ENCODE peak calls at places on chromosomes 7 and 10, in seven cellular contexts. O, S, J, Y, V, E and N are unnamed samples.

GRCh38 chr7:96887426-96887825 is 117.9 kb upstream of the DLX6 start:
- DNase-seq in J (no peak), Y (no peak), V (no peak), E (no peak), S (no peak), O (no peak), N (no peak)

GRCh38 chr10:113267616-113268015 is 285.2 kb upstream of the HABP2 start:
- DNase-seq in V (no peak), S (no peak), Y (no peak), E (no peak), J (no peak), O (no peak), N (no peak)

GRCh38 chr7:69598081-69598486 is at the start of gene AUTS2:
- DNase-seq in E (peak), V (no peak), O (no peak), Y (peak), J (peak), S (peak), N (peak)

GRCh38 chr10:119161680-119162079 is 3.8 kb downstream of the SFXN4 start:
- DNase-seq in Y (no peak), J (no peak), V (no peak), E (peak), O (no peak), S (no peak), N (no peak)

GRCh38 chr7:117673367-117673766 is 193.5 kb downstream of the CFTR start:
- DNase-seq in S (no peak), E (no peak), O (no peak), Y (no peak), V (no peak), J (peak), N (no peak)

GRCh38 chr10:16545126-16545736 is 23.6 kb upstream of the C1QL3 start:
- DNase-seq in Y (peak), O (no peak), E (peak), J (no peak), V (peak), S (peak), N (peak)

GRCh38 chr7:30645661-30646060 is 36.6 kb downstream of the CRHR2 start:
- DNase-seq in V (no peak), Y (no peak), O (no peak), S (no peak), J (no peak), E (no peak), N (no peak)

GRCh38 chr10:91924212-91925021 is 847 bp downstream of the BTAF1 start:
- DNase-seq in O (no peak), Y (no peak), S (no peak), E (no peak), J (no peak), V (no peak), N (peak)

GRCh38 chr7:73674468-73675124 is 7.0 kb downstream of the VPS37D start:
- DNase-seq in J (no peak), O (no peak), Y (no peak), V (no peak), E (no peak), S (no peak), N (no peak)

GRCh38 chr10:34723746-34724145 is 91.3 kb downstream of the PARD3 start:
- DNase-seq in S (peak), J (no peak), E (no peak), V (no peak), O (no peak), Y (peak), N (peak)

GRCh38 chr10:660413-660979 is 29.0 kb downstream of the DIP2C start:
- DNase-seq in V (no peak), O (no peak), Y (no peak), S (no peak), J (no peak), E (no peak), N (no peak)

GRCh38 chr10:659710-660141 is 29.7 kb downstream of the DIP2C start:
- DNase-seq in O (no peak), V (no peak), Y (no peak), S (no peak), E (no peak), J (no peak), N (no peak)

GRCh38 chr10:661891-662605 is 27.4 kb downstream of the DIP2C start:
- DNase-seq in O (no peak), E (no peak), V (no peak), Y (no peak), J (no peak), S (no peak), N (no peak)

GRCh38 chr10:662686-663465 is 26.6 kb downstream of the DIP2C start:
- DNase-seq in J (no peak), O (no peak), Y (no peak), S (no peak), V (no peak), E (no peak), N (no peak)

DNA sequence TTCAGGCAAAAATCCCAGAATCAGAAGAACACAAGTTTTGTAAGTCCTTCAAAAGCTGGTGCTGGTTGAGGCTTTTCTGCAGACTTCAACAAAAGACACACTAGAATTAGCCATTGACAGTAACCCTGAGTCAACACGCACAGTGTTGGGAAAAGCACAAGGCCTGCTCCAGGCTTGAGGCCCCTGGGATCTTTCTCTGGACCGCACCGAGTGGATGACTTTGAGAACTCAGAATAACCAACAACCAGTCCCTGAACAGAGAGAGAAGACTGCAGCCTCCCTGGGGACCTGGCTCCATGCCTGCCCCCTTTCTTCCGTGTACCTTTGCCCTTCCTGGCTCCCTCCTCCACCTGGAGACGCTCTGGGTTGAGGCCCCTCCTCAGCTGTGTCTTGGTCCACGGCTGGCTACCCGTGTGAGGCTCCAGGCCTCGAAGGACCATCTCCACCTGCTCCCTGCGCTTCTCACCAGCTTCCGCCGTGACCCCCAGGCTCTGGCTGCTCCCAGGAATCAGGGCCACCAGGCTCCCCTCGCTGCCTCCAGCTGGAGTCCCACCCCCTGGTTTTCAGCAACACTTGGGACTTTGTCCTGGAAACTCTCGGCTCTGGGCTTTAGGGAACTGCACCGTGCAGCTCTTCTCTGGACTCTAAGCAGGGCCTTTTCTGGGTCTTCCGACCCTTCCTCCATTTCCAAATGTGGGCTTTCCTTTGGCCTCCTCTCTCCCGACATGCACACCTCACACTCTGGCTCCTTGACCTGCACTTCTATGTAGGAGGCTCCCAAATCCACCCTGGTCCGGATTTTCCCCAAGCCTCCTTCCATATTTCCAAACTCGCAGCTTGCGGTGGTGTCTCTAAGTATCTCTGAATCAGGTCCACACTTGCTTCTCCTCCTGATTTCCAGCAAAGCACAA is 28.2 kb downstream of the DIP2C start:
- DNase-seq in Y (no peak), E (no peak), J (no peak), S (peak), V (no peak), O (no peak), N (no peak)
- TF ChIP-seq JUND in Y (no peak), E (no peak), J (no peak), S (no peak), V (no peak), O (no peak), N (no peak)

GRCh38 chr7:1861799-1862458 is 191.9 kb downstream of the ELFN1 start:
- DNase-seq in Y (no peak), J (no peak), V (no peak), S (no peak), O (no peak), E (no peak), N (no peak)
- TF ChIP-seq JUND in Y (no peak), J (no peak), V (no peak), S (no peak), O (no peak), E (no peak), N (no peak)

DNA sequence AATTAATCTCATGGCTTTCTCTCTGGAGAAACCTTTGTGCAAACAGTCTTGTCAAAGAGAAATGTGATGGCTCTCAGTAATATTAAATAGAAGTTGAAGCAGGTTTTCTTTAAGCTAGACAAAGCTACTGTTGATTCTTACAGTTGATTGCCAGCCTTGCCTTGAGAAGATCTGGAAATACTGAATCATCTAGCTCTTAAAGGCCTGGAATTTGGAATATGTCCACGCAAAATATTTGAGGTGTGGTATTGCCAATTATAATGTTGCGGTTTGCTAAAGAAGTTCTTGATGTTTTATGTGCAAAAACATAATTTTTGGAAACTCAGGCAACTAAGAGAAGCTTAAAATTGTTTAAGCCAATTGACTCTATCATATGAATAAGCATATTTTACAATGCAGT is 371.9 kb downstream of the PHF14 start:
- DNase-seq in E (no peak), J (no peak), O (no peak), V (no peak), Y (no peak), S (no peak), N (no peak)
- TF ChIP-seq JUND in E (no peak), J (no peak), O (no peak), V (no peak), Y (no peak), S (no peak), N (no peak)

GRCh38 chr7:128071801-128072200 is 40.6 kb upstream of the LRRC4 start:
- DNase-seq in V (no peak), E (no peak), Y (no peak), J (no peak), S (no peak), O (no peak), N (no peak)

GRCh38 chr7:128069367-128070364 is 38.4 kb upstream of the LRRC4 start:
- DNase-seq in Y (no peak), O (no peak), J (no peak), E (no peak), V (no peak), S (no peak), N (no peak)

GRCh38 chr7:128073671-128074070 is 42.4 kb upstream of the LRRC4 start:
- DNase-seq in S (no peak), J (no peak), E (no peak), V (no peak), Y (no peak), O (no peak), N (no peak)

GRCh38 chr7:128068785-128069184 is 37.5 kb upstream of the LRRC4 start:
- DNase-seq in V (no peak), J (no peak), Y (no peak), S (no peak), E (no peak), O (no peak), N (no peak)

DNA sequence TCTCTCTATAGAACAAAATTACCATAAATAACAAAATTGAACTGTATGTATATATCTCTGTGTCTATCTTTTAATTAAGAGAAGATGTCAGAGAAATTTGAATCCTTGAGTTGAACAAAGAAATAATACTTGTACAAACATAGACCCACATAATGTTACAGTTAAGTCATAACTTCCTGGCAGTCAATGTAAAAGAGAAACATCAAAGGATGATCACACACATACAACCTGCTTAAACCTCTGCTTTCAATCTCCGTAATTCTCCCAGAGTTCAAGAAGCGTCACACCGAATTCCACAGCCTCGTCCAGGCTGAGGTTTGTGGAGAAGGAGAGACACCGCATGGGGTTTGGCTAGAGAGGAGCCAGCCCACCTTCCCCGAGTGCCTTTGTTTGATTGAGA is 40.1 kb upstream of the LRRC4 start:
- DNase-seq in Y (no peak), O (no peak), E (no peak), J (no peak), V (no peak), S (no peak), N (no peak)
- TF ChIP-seq JUND in Y (no peak), O (no peak), E (no peak), J (no peak), V (no peak), S (no peak), N (no peak)

DNA sequence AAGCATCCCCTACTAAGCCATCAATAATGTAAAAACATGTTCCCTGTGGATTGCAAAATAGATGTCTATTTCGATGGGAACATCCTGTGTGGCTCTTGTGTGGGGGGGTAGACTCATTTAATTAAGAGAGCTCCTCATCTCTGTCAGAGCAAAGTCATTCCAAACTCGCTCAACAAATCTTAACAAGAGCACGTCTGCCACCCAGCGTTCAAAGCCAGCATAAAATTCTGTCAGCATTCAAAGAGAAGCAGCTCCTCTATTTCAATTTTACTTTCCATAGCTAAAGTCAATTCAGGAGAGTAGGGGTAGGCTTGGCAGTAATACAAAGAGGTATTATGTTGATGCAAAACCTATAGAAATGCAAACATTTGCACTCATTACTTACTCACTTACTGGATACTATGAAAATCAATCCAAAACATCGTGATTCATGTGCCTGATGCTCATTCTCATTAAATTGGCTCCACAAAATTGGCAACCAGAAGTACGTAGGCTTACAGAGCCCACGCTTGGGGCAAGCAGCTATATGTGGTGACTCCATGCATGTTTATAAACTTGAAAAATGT is 114.9 kb downstream of the IPMK start:
- DNase-seq in S (peak), V (peak), E (peak), J (peak), Y (peak), O (no peak), N (peak)
- TF ChIP-seq JUND in S (no peak), V (no peak), E (no peak), J (no peak), Y (no peak), O (no peak), N (no peak)

GRCh38 chr7:32518534-32519140 is 23.3 kb downstream of the AVL9 start:
- DNase-seq in O (no peak), S (peak), J (no peak), Y (no peak), V (peak), E (no peak), N (peak)
- TF ChIP-seq JUND in O (no peak), S (no peak), J (no peak), Y (no peak), V (no peak), E (no peak), N (no peak)